ENCODE peak calls at places on chromosomes 12 and 14, in ten cellular contexts. I, F, G, E, T, V, M, A, P and U are unnamed samples.

GRCh38 chr14:35368139-35368460 is 36.4 kb downstream of the NFKBIA start:
- DNase-seq in I (no peak), F (no peak), G (no peak), E (no peak), T (no peak), V (no peak), M (no peak), A (no peak), P (no peak), U (no peak)

GRCh38 chr14:35932659-35933159 is 106.6 kb downstream of the BRMS1L start:
- DNase-seq in I (no peak), F (no peak), G (no peak), E (no peak), T (no peak), V (no peak), M (no peak), A (no peak), P (no peak), U (no peak)

GRCh38 chr12:53232641-53233538 is 881 bp upstream of the RARG start:
- DNase-seq in I (peak), F (peak), G (peak), E (peak), T (no peak), V (peak), M (peak), A (no peak), P (no peak), U (peak)

GRCh38 chr14:34460841-34461240 is 1.2 kb downstream of the SPTSSA start:
- DNase-seq in I (no peak), F (no peak), G (no peak), E (no peak), T (no peak), V (no peak), M (no peak), A (peak), P (no peak), U (peak)

GRCh38 chr12:7542813-7543212 is 39.2 kb upstream of the CD163 start:
- DNase-seq in I (no peak), F (no peak), G (no peak), E (no peak), T (no peak), V (peak), M (peak), A (no peak), P (no peak), U (peak)

GRCh38 chr12:132953163-132953425 is 3.0 kb downstream of the ZNF605 start:
- DNase-seq in I (no peak), F (no peak), G (no peak), E (no peak), T (no peak), V (no peak), M (no peak), A (no peak), P (no peak), U (no peak)

GRCh38 chr12:24748326-24748725 is 200.6 kb downstream of the BCAT1 start:
- DNase-seq in I (no peak), F (no peak), G (no peak), E (no peak), T (no peak), V (no peak), M (no peak), A (no peak), P (no peak), U (no peak)

GRCh38 chr14:51202914-51203665 is 37.0 kb upstream of the TMX1 start:
- DNase-seq in I (no peak), F (no peak), G (no peak), E (no peak), T (no peak), V (no peak), M (no peak), A (no peak), P (no peak), U (no peak)

GRCh38 chr14:34806257-34806656 is 68.9 kb downstream of the BAZ1A start:
- DNase-seq in I (no peak), F (no peak), G (no peak), E (no peak), T (no peak), V (no peak), M (no peak), A (no peak), P (no peak), U (no peak)

GRCh38 chr12:68739891-68740290 is 6.1 kb upstream of the SLC35E3 start:
- DNase-seq in I (no peak), F (no peak), G (no peak), E (no peak), T (no peak), V (no peak), M (no peak), A (no peak), P (no peak), U (no peak)

GRCh38 chr14:51367600-51367931 is 127.5 kb downstream of the TMX1 start:
- DNase-seq in I (no peak), F (no peak), G (no peak), E (no peak), T (no peak), V (no peak), M (no peak), A (no peak), P (no peak), U (no peak)

GRCh38 chr14:36438883-36439282 is 81.1 kb downstream of the NKX2-1 start:
- DNase-seq in I (no peak), F (no peak), G (no peak), E (no peak), T (no peak), V (no peak), M (no peak), A (no peak), P (no peak), U (no peak)

GRCh38 chr14:35338731-35339405 is 46.7 kb downstream of the PSMA6 start:
- DNase-seq in I (no peak), F (no peak), G (no peak), E (no peak), T (no peak), V (no peak), M (no peak), A (no peak), P (no peak), U (no peak)

GRCh38 chr12:47870175-47870781 is 34.5 kb downstream of the VDR start:
- DNase-seq in I (no peak), F (peak), G (no peak), E (no peak), T (no peak), V (peak), M (peak), A (peak), P (no peak), U (peak)

GRCh38 chr12:9792961-9793617 is 32.4 kb upstream of the CD69 start:
- DNase-seq in I (no peak), F (no peak), G (no peak), E (no peak), T (no peak), V (peak), M (no peak), A (no peak), P (no peak), U (no peak)

GRCh38 chr12:94207467-94208432 is 59.4 kb downstream of the PLXNC1 start:
- DNase-seq in I (no peak), F (no peak), G (no peak), E (no peak), T (no peak), V (no peak), M (no peak), A (no peak), P (peak), U (peak)

GRCh38 chr12:63989301-63989845 is 144.9 kb downstream of the SRGAP1 start:
- DNase-seq in I (no peak), F (peak), G (no peak), E (no peak), T (no peak), V (no peak), M (no peak), A (peak), P (no peak), U (peak)

GRCh38 chr14:61866932-61867920 is 105.0 kb downstream of the SNAPC1 start:
- DNase-seq in I (no peak), F (no peak), G (no peak), E (no peak), T (no peak), V (no peak), M (no peak), A (no peak), P (no peak), U (no peak)

GRCh38 chr12:63496654-63497053 is 171.6 kb downstream of the DPY19L2 start:
- DNase-seq in I (no peak), F (no peak), G (no peak), E (no peak), T (no peak), V (no peak), M (no peak), A (no peak), P (no peak), U (peak)

GRCh38 chr12:80359703-80360102 is 84.3 kb upstream of the PTPRQ start:
- DNase-seq in I (no peak), F (no peak), G (no peak), E (no peak), T (no peak), V (no peak), M (no peak), A (no peak), P (no peak), U (no peak)

GRCh38 chr14:21095430-21096205 is 2.8 kb downstream of the ZNF219 start:
- DNase-seq in I (no peak), F (no peak), G (no peak), E (no peak), T (no peak), V (no peak), M (peak), A (no peak), P (no peak), U (peak)

GRCh38 chr14:58705066-58705465 is 67.3 kb downstream of the DACT1 start:
- DNase-seq in I (no peak), F (peak), G (no peak), E (no peak), T (no peak), V (no peak), M (no peak), A (no peak), P (no peak), U (no peak)

GRCh38 chr14:54435500-54435981 is 5.6 kb downstream of the CNIH1 start:
- DNase-seq in I (no peak), F (no peak), G (no peak), E (no peak), T (no peak), V (peak), M (peak), A (no peak), P (no peak), U (no peak)